ENCODE peak calls at places on chromosomes 11 and 22, in ten cellular contexts. C, G, P, W, K, B, Z, D, H and O are unnamed samples.

GRCh38 chr11:47242596-47243192 is 5.9 kb downstream of the ACP2 start:
- DNase-seq in C (no peak), G (peak), P (no peak), W (no peak), K (no peak), B (no peak), Z (no peak), D (no peak), H (no peak), O (no peak)

GRCh38 chr22:31826443-31826842 is 72.6 kb downstream of the DEPDC5 start:
- DNase-seq in C (no peak), G (no peak), P (no peak), W (no peak), K (no peak), B (no peak), Z (no peak), D (no peak), H (no peak), O (no peak)

GRCh38 chr11:111019931-111020381 is 225.6 kb upstream of the POU2AF2 start:
- DNase-seq in C (no peak), G (no peak), P (peak), W (peak), K (no peak), B (no peak), Z (no peak), D (no peak), H (no peak), O (peak)

GRCh38 chr11:59195596-59195995 is 17.1 kb downstream of the MPEG1 start:
- DNase-seq in C (no peak), G (no peak), P (no peak), W (no peak), K (no peak), B (no peak), Z (no peak), D (no peak), H (no peak), O (no peak)

GRCh38 chr11:13229136-13229535 is 48.5 kb upstream of the BMAL1 start:
- DNase-seq in C (no peak), G (no peak), P (no peak), W (no peak), K (no peak), B (no peak), Z (no peak), D (no peak), H (no peak), O (no peak)

GRCh38 chr11:128471138-128471661 is 116.2 kb downstream of the ETS1 start:
- DNase-seq in C (no peak), G (no peak), P (no peak), W (no peak), K (no peak), B (no peak), Z (no peak), D (peak), H (no peak), O (no peak)

GRCh38 chr11:75437966-75438659 is 5.1 kb upstream of the KLHL35 start:
- DNase-seq in C (no peak), G (peak), P (no peak), W (no peak), K (no peak), B (no peak), Z (no peak), D (no peak), H (peak), O (no peak)

GRCh38 chr11:46348986-46349401 is 1.7 kb downstream of the DGKZ start:
- DNase-seq in C (no peak), G (no peak), P (no peak), W (no peak), K (no peak), B (no peak), Z (no peak), D (peak), H (no peak), O (no peak)

GRCh38 chr22:16917144-16918003 is 90.6 kb downstream of the GAB4 start:
- DNase-seq in C (peak), G (peak), P (peak), W (peak), K (peak), B (peak), Z (peak), D (peak), H (no peak), O (peak)

GRCh38 chr22:31919730-31920129 is 24.6 kb upstream of the YWHAH start:
- DNase-seq in C (no peak), G (no peak), P (no peak), W (no peak), K (no peak), B (no peak), Z (no peak), D (no peak), H (no peak), O (no peak)

GRCh38 chr11:406796-407650 is 7.8 kb downstream of the SIGIRR start:
- DNase-seq in C (peak), G (peak), P (peak), W (peak), K (peak), B (peak), Z (peak), D (peak), H (peak), O (peak)

GRCh38 chr22:43923631-43924548 is at the start of gene PNPLA3:
- DNase-seq in C (peak), G (peak), P (peak), W (peak), K (peak), B (peak), Z (peak), D (peak), H (peak), O (peak)

GRCh38 chr22:23218867-23219251 is 38.5 kb downstream of the BCR start:
- DNase-seq in C (peak), G (no peak), P (peak), W (peak), K (peak), B (no peak), Z (peak), D (peak), H (peak), O (peak)

GRCh38 chr22:17085277-17086091 is 684 bp downstream of the IL17RA start:
- DNase-seq in C (peak), G (peak), P (no peak), W (no peak), K (peak), B (no peak), Z (peak), D (peak), H (peak), O (no peak)

GRCh38 chr11:101476186-101476585 is 107.6 kb downstream of the TRPC6 start:
- DNase-seq in C (no peak), G (no peak), P (no peak), W (no peak), K (no peak), B (no peak), Z (no peak), D (no peak), H (no peak), O (no peak)

GRCh38 chr11:30987819-30988218 is 381.7 kb downstream of the DCDC1 start:
- DNase-seq in C (no peak), G (no peak), P (no peak), W (no peak), K (no peak), B (no peak), Z (no peak), D (no peak), H (no peak), O (no peak)

GRCh38 chr11:78420796-78421209 is 3.2 kb upstream of the GAB2 start:
- DNase-seq in C (peak), G (peak), P (peak), W (peak), K (peak), B (no peak), Z (no peak), D (peak), H (peak), O (peak)
- H3K4me3 ChIP-seq in C (no peak), G (no peak), P (no peak), W (no peak), K (no peak), B (no peak), Z (no peak), D (no peak), H (no peak), O (no peak)

DNA sequence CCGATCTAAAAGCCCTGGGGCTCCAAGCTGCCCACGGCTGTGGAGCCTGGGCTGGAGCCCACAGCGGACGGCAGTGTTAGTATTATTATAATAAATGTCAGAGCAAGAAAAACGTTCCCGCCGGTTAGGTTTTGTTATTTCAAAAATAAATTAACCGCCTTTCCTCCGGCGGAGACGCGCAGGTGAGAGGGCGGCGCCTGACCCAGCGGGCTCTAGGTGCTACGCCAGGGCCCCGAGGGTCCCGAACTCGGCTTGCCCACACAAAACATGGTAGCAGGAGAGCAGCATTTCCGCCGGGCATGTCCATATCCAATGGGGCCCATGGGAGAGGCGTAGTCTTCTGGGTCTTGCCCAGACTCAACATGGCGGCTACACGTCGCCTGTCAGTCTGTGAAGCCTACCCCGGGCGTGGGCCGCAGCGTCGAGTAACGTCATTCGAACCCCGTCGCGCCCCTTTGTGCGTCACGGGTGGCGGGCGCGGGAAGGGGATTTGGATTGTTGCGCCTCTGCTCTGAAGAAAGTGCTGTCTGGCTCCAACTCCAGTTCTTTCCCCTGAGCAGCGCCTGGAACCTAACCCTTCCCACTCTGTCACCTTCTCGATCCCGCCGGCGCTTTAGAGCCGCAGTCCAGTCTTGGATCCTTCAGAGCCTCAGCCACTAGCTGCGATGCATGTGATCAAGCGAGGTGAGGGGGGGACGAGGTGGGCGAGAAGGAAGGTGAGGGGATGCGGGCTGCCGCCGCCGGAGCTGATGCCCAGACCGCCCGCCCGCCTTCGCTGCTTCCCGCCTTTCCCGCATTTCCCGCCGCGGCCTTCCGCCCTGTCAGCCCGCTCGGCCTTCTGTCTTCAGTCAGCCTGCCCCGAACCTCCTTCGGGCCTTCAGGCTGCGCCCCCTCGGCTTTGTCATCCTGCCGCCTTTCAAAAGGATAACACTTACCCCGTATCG is at the start of gene RRM1:
- DNase-seq in C (peak), G (peak), P (peak), W (peak), K (peak), B (peak), Z (peak), D (peak), H (peak), O (peak)
- TF ChIP-seq CTCF in C (no peak), G (no peak), P (no peak), W (no peak), K (no peak), B (no peak), Z (no peak), D (no peak), H (no peak), O (no peak)

GRCh38 chr11:61280883-61281580 is 14.1 kb downstream of the VWCE start:
- DNase-seq in C (no peak), G (no peak), P (no peak), W (no peak), K (no peak), B (no peak), Z (no peak), D (no peak), H (no peak), O (no peak)
- H3K4me3 ChIP-seq in C (no peak), G (no peak), P (no peak), W (no peak), K (no peak), B (peak), Z (no peak), D (no peak), H (no peak), O (no peak)

GRCh38 chr11:125724125-125724524 is 22.0 kb upstream of the PATE1 start:
- DNase-seq in C (no peak), G (no peak), P (peak), W (peak), K (no peak), B (no peak), Z (no peak), D (no peak), H (no peak), O (peak)
- TF ChIP-seq CTCF in C (no peak), G (no peak), P (no peak), W (peak), K (peak), B (peak), Z (no peak), D (no peak), H (no peak), O (peak)

DNA sequence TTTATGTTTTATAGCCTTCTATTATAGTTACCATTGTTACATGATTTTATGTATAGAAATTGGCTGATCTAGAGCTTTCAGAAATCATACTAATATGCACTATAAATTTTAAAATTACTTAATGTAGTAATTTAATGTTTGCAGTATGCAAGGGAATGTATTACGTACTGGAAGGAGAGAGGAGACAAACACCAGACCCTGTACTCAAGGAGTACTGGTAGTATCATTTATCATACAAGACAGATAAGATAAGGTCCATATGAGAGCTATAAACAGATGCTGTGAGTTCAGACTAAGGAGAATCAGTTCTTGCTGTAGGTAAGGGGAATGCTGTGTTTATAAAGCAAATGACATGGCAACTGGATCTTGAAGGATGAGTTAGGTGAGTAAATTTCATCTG is 765 bp downstream of the BCO2 start:
- DNase-seq in C (no peak), G (no peak), P (no peak), W (no peak), K (no peak), B (no peak), Z (no peak), D (no peak), H (no peak), O (no peak)
- H3K4me3 ChIP-seq in C (peak), G (peak), P (no peak), W (no peak), K (no peak), B (no peak), Z (no peak), D (peak), H (no peak), O (no peak)

DNA sequence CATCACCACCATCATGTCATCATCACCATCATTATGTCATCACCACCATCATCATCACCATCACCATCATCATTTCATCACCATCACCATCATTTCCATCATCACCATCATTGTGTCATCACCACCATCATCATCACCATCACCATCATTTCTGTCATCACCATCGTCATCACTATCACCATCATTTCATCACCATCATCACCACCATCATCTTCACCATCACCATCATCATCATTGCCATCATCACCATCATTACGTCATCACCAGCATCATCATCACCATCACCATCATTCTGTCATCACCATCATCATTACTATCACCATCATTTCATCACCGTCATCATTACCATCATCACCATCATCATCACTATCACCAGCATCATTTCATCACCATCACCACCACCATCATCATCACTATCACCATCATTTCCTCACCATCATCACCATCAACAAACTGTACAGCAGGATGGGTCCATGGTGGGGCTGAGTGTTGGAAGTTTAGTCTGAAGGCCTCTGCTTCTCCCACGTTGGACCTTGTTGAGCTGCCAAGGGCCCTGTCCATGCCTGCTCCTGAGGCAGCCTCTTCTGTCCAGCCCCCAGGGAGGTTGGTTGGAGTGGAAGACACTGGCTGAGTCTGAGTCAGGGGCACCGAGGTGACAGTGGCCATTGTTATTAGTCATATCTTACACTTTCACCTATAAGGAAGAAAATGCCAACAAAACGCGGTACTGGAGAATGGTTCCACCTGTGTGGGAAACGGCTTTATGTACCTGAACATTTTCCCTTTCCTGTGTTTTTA is 247.1 kb downstream of the TBC1D22A start:
- DNase-seq in C (no peak), G (no peak), P (no peak), W (no peak), K (no peak), B (no peak), Z (no peak), D (no peak), H (no peak), O (no peak)
- TF ChIP-seq CTCF in C (no peak), G (no peak), P (no peak), W (no peak), K (no peak), B (no peak), Z (no peak), D (no peak), H (no peak), O (no peak)